ENCODE peak calls at places on chromosomes 13 and 19, in seven cellular contexts. D is nephron progenitor cell; T is non-pigmented ciliary epithelial cell; P is activated T-helper 1 cell treated with anti-CD3 and anti-CD28 coated beads, Interleukin-12 subunit alpha, Interleukin-12 subunit beta, Interleukin-2, Interleukin-4 antibody, amounts not matched to agents 30 ng/mL and 10 ng/mL and 1 ng/mL, durations not matched to agents 14 hours and 24 hours and 36 hours; I is heart right ventricle; M is NAMALWA; X is mucosa of descending colon. Z is an unnamed sample.

GRCh38 chr19:19595171-19595701 is 23.3 kb downstream of the PBX4 start:
- DNase-seq in D (no peak), T (no peak), P (no peak), I (no peak), M (no peak), X (no peak), Z (peak; percentile 73)

GRCh38 chr19:18112989-18113478 is 15.5 kb downstream of the MAST3 start:
- DNase-seq in D (peak; percentile 93), T (no peak), P (peak; percentile 65), I (peak; percentile 83), M (peak; percentile 81), X (peak; percentile 87), Z (peak; percentile 77)

GRCh38 chr13:37870489-37870845 is 895 bp upstream of the TRPC4 start:
- DNase-seq in D (no peak), T (no peak), P (no peak), I (no peak), M (no peak), X (no peak), Z (no peak)

GRCh38 chr13:28049880-28050871 is 50.2 kb downstream of the FLT3 start:
- DNase-seq in D (no peak), T (no peak), P (no peak), I (no peak), M (no peak), X (no peak), Z (no peak)

GRCh38 chr13:45441633-45442032 is 23.1 kb upstream of the COG3 start:
- DNase-seq in D (no peak), T (no peak), P (no peak), I (no peak), M (peak; percentile 56), X (no peak), Z (peak; percentile 29)

GRCh38 chr19:57719901-57720519 is 7.4 kb downstream of the ZNF671 start:
- DNase-seq in D (no peak), T (no peak), P (no peak), I (no peak), M (no peak), X (no peak), Z (no peak)

GRCh38 chr19:41175825-41176734 is 16.9 kb upstream of the CYP2S1 start:
- DNase-seq in D (peak; percentile 37), T (peak; percentile 54), P (peak; percentile 32), I (no peak), M (peak; percentile 27), X (peak; percentile 68), Z (peak; percentile 83)

GRCh38 chr19:35517342-35517741 is 3.9 kb upstream of the DMKN start:
- DNase-seq in D (no peak), T (no peak), P (no peak), I (no peak), M (no peak), X (no peak), Z (no peak)

GRCh38 chr13:111403266-111403665 is 82.8 kb downstream of the TEX29 start:
- DNase-seq in D (no peak), T (no peak), P (no peak), I (no peak), M (no peak), X (no peak), Z (no peak)

GRCh38 chr13:111239754-111240670 is 80.4 kb upstream of the TEX29 start:
- DNase-seq in D (no peak), T (no peak), P (no peak), I (no peak), M (no peak), X (no peak), Z (no peak)

GRCh38 chr19:32336259-32337111 is 8.9 kb upstream of the ZNF507 start:
- DNase-seq in D (no peak), T (no peak), P (no peak), I (no peak), M (peak; percentile 16), X (no peak), Z (peak; percentile 81)

GRCh38 chr13:31965361-31966066 is 66.1 kb upstream of the FRY start:
- DNase-seq in D (no peak), T (peak; percentile 56), P (no peak), I (no peak), M (peak; percentile 82), X (no peak), Z (peak; percentile 43)

GRCh38 chr19:2419754-2420153 is 7.6 kb downstream of the TIMM13 start:
- DNase-seq in D (no peak), T (no peak), P (no peak), I (no peak), M (no peak), X (no peak), Z (no peak)

GRCh38 chr13:41137951-41138350 is 5.3 kb upstream of the KBTBD6 start:
- DNase-seq in D (no peak), T (peak; percentile 52), P (no peak), I (no peak), M (no peak), X (no peak), Z (peak; percentile 23)

GRCh38 chr13:113845723-113846638 is 17.9 kb downstream of the GAS6 start:
- DNase-seq in D (no peak), T (no peak), P (no peak), I (no peak), M (no peak), X (peak; percentile 40), Z (no peak)

GRCh38 chr19:50378169-50378862 is 2.1 kb downstream of the NR1H2 start:
- DNase-seq in D (no peak), T (no peak), P (no peak), I (no peak), M (no peak), X (no peak), Z (no peak)

GRCh38 chr13:108213946-108214345 is 1.4 kb downstream of the LIG4 start:
- DNase-seq in D (no peak), T (no peak), P (no peak), I (no peak), M (peak; percentile 53), X (no peak), Z (peak; percentile 71)

GRCh38 chr19:13002970-13003540 is 7.8 kb downstream of the NFIX start:
- DNase-seq in D (no peak), T (no peak), P (no peak), I (no peak), M (no peak), X (peak; percentile 34), Z (no peak)

GRCh38 chr19:3945838-3946237 is 13.0 kb downstream of the NMRK2 start:
- DNase-seq in D (no peak), T (no peak), P (no peak), I (no peak), M (no peak), X (no peak), Z (no peak)

GRCh38 chr19:18167975-18168645 is 5.5 kb upstream of the IFI30 start:
- DNase-seq in D (peak; percentile 68), T (no peak), P (peak; percentile 54), I (no peak), M (peak; percentile 84), X (no peak), Z (no peak)

GRCh38 chr13:39196957-39197644 is 158.8 kb downstream of the NHLRC3 start:
- DNase-seq in D (no peak), T (no peak), P (no peak), I (no peak), M (no peak), X (no peak), Z (peak; percentile 1)

GRCh38 chr13:74465279-74465678 is 331.1 kb upstream of the KLF12 start:
- DNase-seq in D (no peak), T (no peak), P (no peak), I (no peak), M (no peak), X (no peak), Z (no peak)